ENCODE peak calls at places on chromosomes 13 and 19, in five cellular contexts. I, F, G, X and N are unnamed samples. For H3K9me3, the result is how much of the 10 kb centered on the place peaks cover.

GRCh38 chr19:46813570-46814358 is 25.4 kb upstream of the SLC1A5 start:
- DNase-seq in F (no peak), I (no peak), G (peak), X (peak), N (peak)

GRCh38 chr13:107585466-107585865 is 629.9 kb downstream of the LIG4 start:
- DNase-seq in X (no peak), F (no peak), G (no peak), I (no peak), N (no peak)

GRCh38 chr13:32914686-32915085 is 101.5 kb upstream of the KL start:
- DNase-seq in I (no peak), X (no peak), G (no peak), F (no peak), N (no peak)

GRCh38 chr19:6773323-6773931 is 919 bp downstream of the VAV1 start:
- DNase-seq in X (no peak), G (no peak), F (no peak), I (peak), N (peak)

GRCh38 chr19:45607071-45608029 is 5.3 kb upstream of the GPR4 start:
- DNase-seq in X (peak), F (peak), I (peak), G (peak), N (peak)

GRCh38 chr13:34176636-34177035 is 358.7 kb downstream of the RFC3 start:
- DNase-seq in I (no peak), X (no peak), F (no peak), G (no peak), N (no peak)

GRCh38 chr19:49387936-49388372 is at the start of gene KASH5:
- DNase-seq in X (peak), F (no peak), I (no peak), G (peak), N (peak)

GRCh38 chr13:94122300-94122699 is 357.2 kb downstream of the DCT start:
- DNase-seq in X (no peak), F (no peak), G (no peak), I (no peak), N (no peak)

GRCh38 chr13:76886005-76886291 is 257 bp downstream of the KCTD12 start:
- DNase-seq in F (no peak), I (no peak), X (no peak), G (no peak), N (no peak)

GRCh38 chr13:76884571-76885202 is 1.5 kb downstream of the KCTD12 start:
- DNase-seq in I (no peak), X (peak), G (no peak), F (peak), N (no peak)

GRCh38 chr13:76886292-76887061 is at the start of gene KCTD12:
- DNase-seq in F (peak), I (peak), X (peak), G (peak), N (peak)

GRCh38 chr13:76884167-76884566 is 2.0 kb downstream of the KCTD12 start:
- DNase-seq in X (peak), F (peak), G (no peak), I (no peak), N (peak)

DNA sequence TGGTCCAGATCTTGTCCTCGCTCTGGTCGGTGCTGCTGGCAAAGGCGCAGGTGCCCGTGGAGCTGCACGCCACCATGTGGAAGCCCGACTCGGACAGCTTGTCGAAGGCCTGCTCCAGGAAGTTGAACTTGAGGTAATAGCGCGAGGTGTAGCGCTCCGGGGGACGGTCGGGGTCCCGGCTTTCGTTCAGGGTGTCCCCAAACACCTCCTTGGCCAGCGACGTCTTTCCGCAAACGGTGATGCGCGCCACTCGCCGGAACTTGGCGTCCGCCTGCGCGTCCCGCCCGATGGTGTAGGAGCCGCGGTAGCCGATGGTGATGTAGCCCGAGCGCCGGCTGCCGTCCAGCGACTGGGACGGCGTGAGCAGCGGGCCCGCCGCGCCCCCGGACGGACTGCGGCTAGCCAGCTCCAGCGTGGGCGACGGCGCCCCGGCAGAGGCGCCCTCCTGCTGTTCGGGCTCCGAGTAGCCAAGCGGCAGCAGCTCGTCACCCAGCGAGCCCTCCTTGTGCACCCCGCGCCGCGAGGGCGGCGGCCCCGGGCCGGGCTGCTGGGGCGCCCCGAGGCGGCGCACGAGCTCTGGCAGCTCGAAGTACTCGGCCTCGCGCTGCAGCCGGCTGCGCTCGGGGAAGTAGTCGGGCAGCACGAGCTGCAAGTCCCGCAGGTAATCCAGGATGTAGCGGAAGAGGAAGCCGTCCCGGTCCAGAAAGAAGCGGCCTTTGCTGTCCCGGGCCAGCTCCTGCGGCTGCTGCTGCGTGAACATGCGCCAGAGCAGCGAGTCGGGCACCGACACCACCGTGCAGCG is 801 bp downstream of the KCTD12 start:
- DNase-seq in X (peak), I (peak), F (peak), G (peak), N (peak)
- TF ChIP-seq CTCF in X (peak), I (no peak), F (peak), G (peak), N (no peak)

DNA sequence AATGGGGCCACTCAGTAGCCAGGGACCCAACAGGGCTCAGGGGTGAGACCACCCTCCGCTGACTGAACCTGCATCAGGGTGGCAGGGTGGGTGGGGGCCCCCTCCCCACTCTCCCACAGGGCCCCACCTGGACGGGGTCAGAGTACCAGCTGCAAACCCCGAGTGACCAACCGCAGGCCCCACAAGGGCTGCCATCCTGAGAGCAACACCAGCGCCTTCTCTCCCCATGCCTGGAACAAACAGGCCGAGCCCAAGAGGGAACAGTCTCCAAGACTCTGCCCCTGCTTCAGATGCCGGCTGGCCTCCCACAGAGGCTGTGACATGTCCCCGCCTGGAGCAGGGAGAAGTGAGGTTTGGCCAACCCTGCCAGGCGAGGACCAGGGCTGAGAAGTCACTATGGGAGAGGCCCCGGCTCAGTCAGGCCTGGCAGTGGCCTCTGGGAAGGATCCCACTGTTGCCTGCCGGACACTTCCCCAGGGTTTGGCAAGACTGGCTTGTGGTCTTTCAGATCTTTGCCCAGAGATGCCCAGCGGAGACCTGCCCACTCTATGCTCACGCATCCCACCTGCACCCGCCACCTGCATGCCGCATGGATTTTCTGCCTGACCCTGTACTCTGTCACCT is 27.2 kb downstream of the MPND start:
- DNase-seq in X (no peak), G (no peak), I (no peak), F (no peak), N (no peak)
- H3K27ac ChIP-seq in X (no peak), G (no peak), I (peak), F (no peak), N (no peak)

GRCh38 chr19:35383536-35383935 is 12.7 kb downstream of the GPR42 start:
- DNase-seq in X (no peak), F (no peak), G (no peak), I (no peak), N (no peak)

GRCh38 chr19:35388277-35389054 is 17.6 kb downstream of the GPR42 start:
- DNase-seq in X (no peak), I (no peak), F (no peak), G (no peak), N (no peak)

GRCh38 chr19:35392742-35393350 is 22.0 kb downstream of the GPR42 start:
- DNase-seq in G (no peak), X (no peak), F (no peak), I (no peak), N (no peak)

GRCh38 chr19:35389192-35389861 is 18.5 kb downstream of the GPR42 start:
- DNase-seq in X (no peak), F (no peak), G (no peak), I (no peak), N (no peak)
- H3K9me3 ChIP-seq in X (under half), F (under half), G (under half), I (under half), N (under half)

DNA sequence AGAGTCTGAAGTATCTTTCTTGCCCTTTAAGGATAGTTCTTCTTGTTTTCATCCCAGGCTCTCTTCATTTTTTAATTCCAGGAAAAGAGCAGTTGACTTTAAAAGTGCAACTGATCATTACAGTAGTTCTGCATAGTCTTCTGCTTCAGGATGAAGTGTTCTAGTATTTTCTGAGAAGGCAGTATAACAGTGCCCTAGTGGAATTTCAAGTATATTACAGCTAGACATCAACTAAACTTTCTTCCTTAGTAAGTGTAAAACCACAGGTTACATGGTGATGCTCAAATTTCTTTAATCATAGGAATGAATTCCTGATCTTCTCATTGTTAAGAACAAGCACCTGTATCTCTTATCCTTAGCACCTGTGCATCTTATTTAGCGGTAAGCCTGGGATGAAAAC is 10.9 kb downstream of the NUFIP1 start:
- DNase-seq in X (no peak), G (no peak), I (no peak), F (no peak), N (no peak)
- TF ChIP-seq CTCF in X (no peak), G (no peak), I (peak), F (peak), N (no peak)

GRCh38 chr19:38277549-38277948 is 13.2 kb downstream of the SPINT2 start:
- DNase-seq in F (no peak), X (no peak), I (no peak), G (no peak), N (no peak)
- H3K27ac ChIP-seq in F (peak), X (peak), I (no peak), G (peak), N (peak)